ENCODE peak calls at places on chromosomes 6 and 20, in seven cellular contexts. E is ascending aorta; N is ovary; W is CD8-positive, alpha-beta T cell; U is endodermal cell; Y is LNCaP clone FGC; R is choroid plexus epithelial cell. K is an unnamed sample.

GRCh38 chr20:33277471-33278441 is 5.3 kb upstream of the BPIFB1 start:
- DNase-seq in E (no peak), N (no peak), W (no peak), U (no peak), Y (no peak), R (no peak), K (no peak)

GRCh38 chr20:35273449-35274171 is 4.3 kb downstream of the MMP24OS start:
- DNase-seq in E (no peak), N (no peak), W (no peak), U (peak), Y (peak), R (peak), K (no peak)

GRCh38 chr6:1346556-1347186 is 34.8 kb downstream of the FOXQ1 start:
- DNase-seq in E (no peak), N (no peak), W (no peak), U (peak), Y (no peak), R (peak), K (peak)

GRCh38 chr6:78832091-78832808 is 35.1 kb upstream of the IRAK1BP1 start:
- DNase-seq in E (no peak), N (no peak), W (no peak), U (no peak), Y (no peak), R (peak), K (peak)

GRCh38 chr20:34195355-34195754 is 45.9 kb upstream of the ASIP start:
- DNase-seq in E (no peak), N (no peak), W (no peak), U (no peak), Y (no peak), R (no peak), K (no peak)

GRCh38 chr6:16737389-16737788 is 23.9 kb downstream of the ATXN1 start:
- DNase-seq in E (no peak), N (no peak), W (no peak), U (no peak), Y (no peak), R (peak), K (peak)

GRCh38 chr6:11909696-11910132 is 102.4 kb upstream of the HIVEP1 start:
- DNase-seq in E (no peak), N (no peak), W (no peak), U (no peak), Y (no peak), R (peak), K (peak)

GRCh38 chr6:28583463-28583862 is 57.8 kb downstream of the GPX5 start:
- DNase-seq in E (no peak), N (no peak), W (no peak), U (no peak), Y (no peak), R (no peak), K (no peak)

GRCh38 chr6:93453956-93454355 is 34.6 kb upstream of the EPHA7 start:
- DNase-seq in E (no peak), N (no peak), W (no peak), U (no peak), Y (no peak), R (no peak), K (no peak)

GRCh38 chr6:105609375-105609991 is 206.6 kb upstream of the PREP start:
- DNase-seq in E (no peak), N (no peak), W (no peak), U (no peak), Y (peak), R (peak), K (no peak)

GRCh38 chr20:60037120-60037499 is 78.9 kb downstream of the CDH26 start:
- DNase-seq in E (no peak), N (no peak), W (no peak), U (peak), Y (no peak), R (peak), K (no peak)
- TF ChIP-seq CTCF in E (no peak), N (no peak), W (no peak), U (peak), Y (no peak), R (no peak), K (no peak)

DNA sequence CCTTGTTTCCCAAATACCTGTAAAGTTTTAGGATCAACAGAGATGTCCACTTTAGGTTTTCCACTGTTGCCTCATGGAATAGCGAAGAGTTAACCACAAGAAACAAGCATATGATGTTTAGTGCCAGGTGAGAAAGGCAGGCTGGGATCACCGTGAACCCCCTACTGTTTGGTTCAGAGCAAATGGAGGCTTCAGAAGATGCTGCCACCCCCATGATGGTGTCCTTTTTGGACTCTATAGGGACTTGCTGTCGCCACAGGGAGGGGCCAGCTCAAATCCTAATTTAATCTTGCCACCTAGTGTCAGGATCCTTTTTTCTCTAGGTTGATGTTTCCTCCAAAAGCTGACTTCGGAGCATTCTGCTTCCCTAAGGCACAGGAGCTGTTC is 1.9 kb upstream of the DLL1 start:
- DNase-seq in E (peak), N (no peak), W (no peak), U (no peak), Y (no peak), R (no peak), K (no peak)
- H3K4me3 ChIP-seq in E (no peak), N (no peak), W (no peak), U (no peak), Y (no peak), R (no peak), K (no peak)

GRCh38 chr20:48921168-48921882 is at the start of gene ARFGEF2:
- DNase-seq in E (peak), N (peak), W (peak), U (peak), Y (peak), R (peak), K (peak)
- TF ChIP-seq CTCF in E (peak), N (no peak), W (no peak), U (no peak), Y (peak), R (no peak), K (no peak)

GRCh38 chr20:38856570-38856969 is 51.1 kb downstream of the PPP1R16B start:
- DNase-seq in E (no peak), N (no peak), W (no peak), U (no peak), Y (no peak), R (no peak), K (no peak)
- H3K4me3 ChIP-seq in E (no peak), N (no peak), W (no peak), U (no peak), Y (no peak), R (no peak), K (no peak)

K was measured in fibroblast of the aortic adventitia.